ENCODE peak calls at places on chromosomes 6 and 20, in five cellular contexts. A, S, W, T and V are unnamed samples.

GRCh38 chr6:37492236-37493046 is 7.3 kb downstream of the CCDC167 start:
- DNase-seq in A (no peak), S (no peak), W (no peak), T (no peak), V (no peak)

GRCh38 chr6:143205170-143205879 is 144.6 kb downstream of the AIG1 start:
- DNase-seq in A (no peak), S (no peak), W (no peak), T (no peak), V (no peak)

GRCh38 chr6:161116554-161117328 is 125.2 kb downstream of the MAP3K4 start:
- DNase-seq in A (no peak), S (no peak), W (no peak), T (no peak), V (no peak)

GRCh38 chr6:162099685-162100084 is 627.9 kb downstream of the PRKN start:
- DNase-seq in A (no peak), S (no peak), W (no peak), T (no peak), V (peak)

GRCh38 chr6:167588920-167589614 is 237.6 kb upstream of the AFDN start:
- DNase-seq in A (no peak), S (no peak), W (no peak), T (no peak), V (no peak)

GRCh38 chr20:45300961-45301360 is 5.7 kb upstream of the RBPJL start:
- DNase-seq in A (peak), S (no peak), W (no peak), T (no peak), V (peak)

GRCh38 chr6:25449774-25450173 is 170.6 kb downstream of the CARMIL1 start:
- DNase-seq in A (peak), S (no peak), W (no peak), T (no peak), V (no peak)

GRCh38 chr6:163416380-163416629 is 1.8 kb downstream of the QKI start:
- DNase-seq in A (no peak), S (no peak), W (no peak), T (no peak), V (no peak)

GRCh38 chr20:19907326-19908056 is 109.7 kb upstream of the NAA20 start:
- DNase-seq in A (no peak), S (peak), W (no peak), T (no peak), V (no peak)

GRCh38 chr20:20207872-20208271 is 155.5 kb downstream of the CFAP61 start:
- DNase-seq in A (no peak), S (no peak), W (no peak), T (no peak), V (no peak)

GRCh38 chr20:38650010-38650409 is 48.4 kb downstream of the ARHGAP40 start:
- DNase-seq in A (no peak), S (no peak), W (no peak), T (no peak), V (no peak)

GRCh38 chr20:64261138-64261537 is 5.6 kb downstream of the PCMTD2 start:
- DNase-seq in A (peak), S (peak), W (no peak), T (no peak), V (no peak)

GRCh38 chr20:17083738-17084137 is 143.1 kb upstream of the PCSK2 start:
- DNase-seq in A (peak), S (no peak), W (no peak), T (no peak), V (peak)

GRCh38 chr6:30481213-30481964 is 7.9 kb upstream of the HLA-E start:
- DNase-seq in A (peak), S (no peak), W (peak), T (peak), V (no peak)

GRCh38 chr20:61297981-61298380 is 45.9 kb downstream of the CDH4 start:
- DNase-seq in A (no peak), S (no peak), W (peak), T (no peak), V (peak)

GRCh38 chr20:61296629-61297019 is 44.6 kb downstream of the CDH4 start:
- DNase-seq in A (no peak), S (no peak), W (peak), T (no peak), V (no peak)

GRCh38 chr20:61295726-61296628 is 43.9 kb downstream of the CDH4 start:
- DNase-seq in A (peak), S (no peak), W (peak), T (no peak), V (no peak)

GRCh38 chr20:61299088-61299487 is 47.0 kb downstream of the CDH4 start:
- DNase-seq in A (no peak), S (no peak), W (peak), T (no peak), V (no peak)

GRCh38 chr20:61297491-61297890 is 45.4 kb downstream of the CDH4 start:
- DNase-seq in A (no peak), S (no peak), W (no peak), T (no peak), V (no peak)
- TF ChIP-seq CTCF in A (no peak), S (no peak), W (no peak), T (no peak), V (no peak)

GRCh38 chr6:35896228-35896627 is 24.7 kb downstream of the SRPK1 start:
- DNase-seq in A (no peak), S (no peak), W (no peak), T (no peak), V (no peak)

GRCh38 chr6:35897036-35897435 is 23.9 kb downstream of the SRPK1 start:
- DNase-seq in A (no peak), S (no peak), W (no peak), T (no peak), V (no peak)

GRCh38 chr6:35897486-35897885 is 23.4 kb downstream of the SRPK1 start:
- DNase-seq in A (no peak), S (no peak), W (no peak), T (no peak), V (no peak)

GRCh38 chr6:35895560-35895959 is 25.3 kb downstream of the SRPK1 start:
- DNase-seq in A (no peak), S (no peak), W (no peak), T (no peak), V (no peak)

GRCh38 chr6:35898003-35898402 is 22.9 kb downstream of the SRPK1 start:
- DNase-seq in A (no peak), S (no peak), W (no peak), T (no peak), V (no peak)
- TF ChIP-seq CTCF in A (no peak), S (no peak), W (no peak), T (no peak), V (no peak)

GRCh38 chr6:17002123-17002522 is 99.7 kb upstream of the STMND1 start:
- DNase-seq in A (no peak), S (no peak), W (no peak), T (no peak), V (no peak)

GRCh38 chr6:17004269-17004668 is 97.6 kb upstream of the STMND1 start:
- DNase-seq in A (no peak), S (no peak), W (no peak), T (no peak), V (no peak)

GRCh38 chr6:16999486-17000436 is 102.1 kb upstream of the STMND1 start:
- DNase-seq in A (no peak), S (no peak), W (no peak), T (no peak), V (peak)

GRCh38 chr6:17001188-17001587 is 100.7 kb upstream of the STMND1 start:
- DNase-seq in A (no peak), S (no peak), W (no peak), T (no peak), V (no peak)
- TF ChIP-seq CTCF in A (no peak), S (no peak), W (no peak), T (no peak), V (no peak)

GRCh38 chr6:42877695-42878094 is 1.7 kb upstream of the RPL7L1 start:
- DNase-seq in A (no peak), S (no peak), W (no peak), T (no peak), V (no peak)

DNA sequence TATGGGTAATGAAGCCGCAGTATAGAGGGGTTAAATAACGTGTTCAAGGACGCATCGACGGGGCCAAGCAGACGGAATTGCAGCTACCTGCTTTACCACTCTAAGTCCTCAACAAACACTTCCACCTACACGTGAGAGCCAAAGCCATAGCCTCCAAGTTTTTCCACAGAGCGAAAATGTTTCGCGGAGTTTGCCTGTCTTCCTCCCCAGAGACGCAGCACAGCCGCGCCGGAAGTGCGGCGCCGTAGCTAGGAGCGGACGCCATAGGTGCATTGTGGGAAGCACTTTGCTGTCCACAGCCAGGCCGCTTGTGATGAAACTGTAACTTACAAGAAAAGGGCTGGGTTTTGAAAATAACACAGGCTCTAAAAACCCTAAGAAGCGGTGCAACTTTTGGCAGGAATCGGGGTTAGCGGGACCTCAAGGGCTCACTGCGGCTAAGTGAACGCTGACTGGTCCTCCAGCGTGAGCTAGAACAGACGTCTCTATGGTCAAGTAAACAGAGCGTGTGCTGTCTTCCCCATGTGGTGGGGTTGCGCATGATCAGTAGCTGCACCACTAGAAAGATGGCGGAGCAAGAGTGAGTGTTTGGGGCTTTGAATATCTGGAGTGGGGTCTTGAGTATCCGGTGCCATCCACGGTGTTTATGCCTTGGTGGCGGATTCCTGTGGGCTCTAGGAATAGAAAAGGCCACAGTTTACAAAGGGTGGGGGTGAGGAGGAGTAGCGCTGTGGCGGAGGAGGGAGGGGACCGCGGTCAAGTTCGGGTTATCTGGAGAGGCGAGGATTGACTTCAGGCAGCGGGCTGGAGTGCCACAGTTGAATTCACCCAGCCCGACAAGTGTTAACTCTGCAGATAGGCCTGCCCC is at the start of gene RPL7L1:
- DNase-seq in A (peak), S (peak), W (peak), T (peak), V (peak)
- TF ChIP-seq CTCF in A (no peak), S (no peak), W (peak), T (no peak), V (no peak)